ENCODE peak calls at places on chromosomes 5 and 9, in four cellular contexts. B, X, H and G are unnamed samples.

GRCh38 chr9:127976498-127976897 is 4.3 kb downstream of the EEIG1 start:
- DNase-seq in H (no peak), B (no peak), X (no peak), G (no peak)

GRCh38 chr9:108383801-108384200 is 472.0 kb downstream of the ACTL7B start:
- DNase-seq in H (no peak), X (no peak), B (no peak), G (no peak)

GRCh38 chr5:143402464-143403356 is 776 bp downstream of the NR3C1 start:
- DNase-seq in X (peak), B (peak), H (peak), G (peak)

GRCh38 chr5:149421834-149422233 is 42.7 kb upstream of the IL17B start:
- DNase-seq in H (no peak), X (peak), B (no peak), G (no peak)

GRCh38 chr9:128419061-128419925 is 1.4 kb upstream of the CERCAM start:
- DNase-seq in X (peak), H (peak), B (no peak), G (no peak)

GRCh38 chr5:56534102-56534501 is 281.2 kb upstream of the MAP3K1 start:
- DNase-seq in B (peak), X (no peak), H (no peak), G (no peak)

GRCh38 chr5:92421937-92422336 is 1038.8 kb upstream of the ARRDC3 start:
- DNase-seq in X (no peak), H (no peak), B (no peak), G (no peak)

GRCh38 chr9:27247756-27248155 is 49.2 kb downstream of the EQTN start:
- DNase-seq in H (peak), X (peak), B (no peak), G (peak)

GRCh38 chr9:18149457-18150011 is 324.4 kb upstream of the ADAMTSL1 start:
- DNase-seq in B (no peak), H (no peak), X (no peak), G (no peak)